ENCODE peak calls at places on chromosomes 7 and 10, in five cellular contexts. One of them, this sample, is unnamed.

GRCh38 chr7:131106681-131107342 is 220.9 kb upstream of the MKLN1 start:
- DNase-seq in RWPE1: peak; percentile 26
- DNase-seq in endothelial cell of umbilical vein: no peak
- DNase-seq in coronary artery: peak; percentile 84
- DNase-seq in foreskin keratinocyte: no peak
- DNase-seq in this sample: no peak

GRCh38 chr10:5565205-5565545 is 40.4 kb downstream of the CALML3 start:
- DNase-seq in endothelial cell of umbilical vein: no peak
- DNase-seq in foreskin keratinocyte: no peak
- DNase-seq in RWPE1: no peak
- DNase-seq in coronary artery: peak; percentile 56
- DNase-seq in this sample: no peak

GRCh38 chr10:24971374-24971773 is 19.0 kb upstream of the PRTFDC1 start:
- DNase-seq in foreskin keratinocyte: no peak
- DNase-seq in coronary artery: no peak
- DNase-seq in RWPE1: no peak
- DNase-seq in endothelial cell of umbilical vein: no peak
- DNase-seq in this sample: no peak

GRCh38 chr10:66783296-66783695 is 142.5 kb upstream of the LRRTM3 start:
- DNase-seq in foreskin keratinocyte: no peak
- DNase-seq in coronary artery: no peak
- DNase-seq in endothelial cell of umbilical vein: no peak
- DNase-seq in RWPE1: no peak
- DNase-seq in this sample: no peak

GRCh38 chr7:98222533-98223195 is 11.4 kb downstream of the BHLHA15 start:
- DNase-seq in foreskin keratinocyte: no peak
- DNase-seq in coronary artery: no peak
- DNase-seq in RWPE1: no peak
- DNase-seq in endothelial cell of umbilical vein: no peak
- DNase-seq in this sample: no peak

GRCh38 chr7:11281953-11282352 is 308.3 kb downstream of the PHF14 start:
- DNase-seq in RWPE1: no peak
- DNase-seq in foreskin keratinocyte: no peak
- DNase-seq in coronary artery: no peak
- DNase-seq in endothelial cell of umbilical vein: no peak
- DNase-seq in this sample: no peak

GRCh38 chr7:17371656-17372524 is 73.4 kb downstream of the AHR start:
- DNase-seq in foreskin keratinocyte: peak; percentile 93
- DNase-seq in RWPE1: peak; percentile 85
- DNase-seq in coronary artery: no peak
- DNase-seq in endothelial cell of umbilical vein: peak; percentile 90
- DNase-seq in this sample: peak; percentile 69

GRCh38 chr10:121841862-121842261 is 86.0 kb downstream of the ATE1 start:
- DNase-seq in endothelial cell of umbilical vein: no peak
- DNase-seq in foreskin keratinocyte: no peak
- DNase-seq in coronary artery: no peak
- DNase-seq in RWPE1: no peak
- DNase-seq in this sample: peak; percentile 33

DNA sequence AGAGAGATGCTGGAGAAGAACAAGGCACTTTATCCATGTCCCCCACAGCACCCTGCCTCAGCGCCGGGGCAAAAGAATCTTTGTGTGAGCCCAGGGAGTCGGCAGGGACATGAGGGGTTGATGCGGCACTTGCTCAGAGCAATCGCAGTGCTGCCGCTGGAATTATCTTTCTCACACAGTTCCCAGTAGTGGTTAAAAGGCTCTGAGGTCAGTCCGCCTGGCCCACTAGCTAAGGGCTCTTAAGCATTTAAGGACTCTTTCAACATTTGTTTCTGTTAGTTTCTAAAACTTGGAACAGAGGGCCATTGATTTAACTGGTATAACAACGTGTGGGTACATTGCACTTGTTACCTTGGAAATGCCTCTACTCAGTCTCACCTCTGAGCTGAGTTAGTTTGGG is 208.0 kb upstream of the C7orf33 start:
- DNase-seq in endothelial cell of umbilical vein: no peak
- DNase-seq in RWPE1: no peak
- DNase-seq in foreskin keratinocyte: no peak
- DNase-seq in coronary artery: no peak
- DNase-seq in this sample: no peak
- H3K27ac ChIP-seq in endothelial cell of umbilical vein: no peak overlapping the region
- H3K27ac ChIP-seq in RWPE1: no peak overlapping the region
- H3K27ac ChIP-seq in foreskin keratinocyte: no peak overlapping the region
- H3K27ac ChIP-seq in coronary artery: no peak overlapping the region
- H3K27ac ChIP-seq in this sample: no peak overlapping the region

GRCh38 chr10:126609566-126609965 is 60.9 kb downstream of the C10orf90 start:
- DNase-seq in foreskin keratinocyte: no peak
- DNase-seq in coronary artery: no peak
- DNase-seq in RWPE1: no peak
- DNase-seq in endothelial cell of umbilical vein: no peak
- DNase-seq in this sample: no peak
- H3K27ac ChIP-seq in foreskin keratinocyte: no peak overlapping the region
- H3K27ac ChIP-seq in coronary artery: no peak overlapping the region
- H3K27ac ChIP-seq in RWPE1: no peak overlapping the region
- H3K27ac ChIP-seq in endothelial cell of umbilical vein: no peak overlapping the region
- H3K27ac ChIP-seq in this sample: no peak overlapping the region

GRCh38 chr7:46054290-46054689 is 133.2 kb upstream of the IGFBP3 start:
- DNase-seq in RWPE1: no peak
- DNase-seq in endothelial cell of umbilical vein: peak; percentile 70
- DNase-seq in foreskin keratinocyte: no peak
- DNase-seq in coronary artery: no peak
- DNase-seq in this sample: no peak
- H3K27ac ChIP-seq in RWPE1: no peak overlapping the region
- H3K27ac ChIP-seq in endothelial cell of umbilical vein: no peak overlapping the region
- H3K27ac ChIP-seq in foreskin keratinocyte: no peak overlapping the region
- H3K27ac ChIP-seq in coronary artery: no peak overlapping the region
- H3K27ac ChIP-seq in this sample: no peak overlapping the region

DNA sequence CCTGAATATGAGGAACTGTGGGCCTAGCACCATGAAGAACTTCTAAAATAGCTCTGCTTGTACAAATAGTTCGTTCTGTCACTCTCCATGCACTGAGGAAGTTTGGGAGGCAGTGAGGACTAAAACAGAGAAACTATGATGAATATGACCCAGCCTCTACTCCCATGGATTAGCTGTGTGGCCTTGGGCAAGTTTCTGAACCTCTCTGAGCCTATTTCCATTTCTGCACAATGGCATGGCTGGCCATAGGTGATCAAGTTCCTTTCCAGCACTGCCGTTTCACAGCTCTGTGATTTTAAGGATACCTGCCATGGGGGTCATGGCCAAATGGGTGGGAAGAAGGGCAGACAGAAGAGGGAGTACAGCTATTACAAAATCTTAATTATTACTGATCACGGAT is 57.6 kb downstream of the SORBS1 start:
- DNase-seq in endothelial cell of umbilical vein: no peak
- DNase-seq in RWPE1: no peak
- DNase-seq in foreskin keratinocyte: no peak
- DNase-seq in coronary artery: no peak
- DNase-seq in this sample: no peak
- H3K27ac ChIP-seq in endothelial cell of umbilical vein: no peak overlapping the region
- H3K27ac ChIP-seq in RWPE1: no peak overlapping the region
- H3K27ac ChIP-seq in foreskin keratinocyte: no peak overlapping the region
- H3K27ac ChIP-seq in coronary artery: peak overlapping the region; percentile 83
- H3K27ac ChIP-seq in this sample: no peak overlapping the region

GRCh38 chr7:100374601-100375000 is 1.3 kb downstream of the PILRA start:
- DNase-seq in endothelial cell of umbilical vein: no peak
- DNase-seq in foreskin keratinocyte: no peak
- DNase-seq in RWPE1: no peak
- DNase-seq in coronary artery: no peak
- DNase-seq in this sample: no peak

GRCh38 chr7:100372256-100372655 is 1.0 kb upstream of the PILRA start:
- DNase-seq in coronary artery: no peak
- DNase-seq in endothelial cell of umbilical vein: no peak
- DNase-seq in foreskin keratinocyte: no peak
- DNase-seq in RWPE1: no peak
- DNase-seq in this sample: no peak

GRCh38 chr7:100371561-100372171 is 1.6 kb upstream of the PILRA start:
- DNase-seq in endothelial cell of umbilical vein: no peak
- DNase-seq in coronary artery: no peak
- DNase-seq in RWPE1: no peak
- DNase-seq in foreskin keratinocyte: no peak
- DNase-seq in this sample: no peak

GRCh38 chr7:100372694-100373093 is 593 bp upstream of the PILRA start:
- DNase-seq in endothelial cell of umbilical vein: no peak
- DNase-seq in foreskin keratinocyte: no peak
- DNase-seq in coronary artery: no peak
- DNase-seq in RWPE1: no peak
- DNase-seq in this sample: no peak

DNA sequence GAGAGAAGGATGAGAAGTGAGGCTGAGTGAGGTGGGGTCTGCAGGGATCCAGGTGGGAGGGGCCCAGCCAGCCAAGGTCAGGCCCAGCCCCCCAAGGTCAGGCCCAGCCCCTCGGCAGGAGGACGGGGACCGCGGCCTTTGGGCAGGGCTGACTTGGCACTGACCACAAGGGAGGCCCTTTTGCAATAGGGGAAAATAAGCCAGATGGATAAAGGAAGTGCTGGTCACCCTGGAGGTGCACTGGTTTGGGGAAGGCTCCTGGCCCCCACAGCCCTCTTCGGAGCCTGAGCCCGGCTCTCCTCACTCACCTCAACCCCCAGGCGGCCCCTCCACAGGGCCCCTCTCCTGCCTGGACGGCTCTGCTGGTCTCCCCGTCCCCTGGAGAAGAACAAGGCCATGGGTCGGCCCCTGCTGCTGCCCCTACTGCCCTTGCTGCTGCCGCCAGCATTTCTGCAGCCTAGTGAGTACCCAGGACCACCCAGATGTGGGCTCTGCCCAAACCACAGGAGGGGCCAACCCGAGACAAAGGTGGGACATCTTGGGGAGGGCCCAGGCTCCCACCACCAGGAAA is at the start of gene PILRA:
- DNase-seq in coronary artery: no peak
- DNase-seq in RWPE1: no peak
- DNase-seq in endothelial cell of umbilical vein: no peak
- DNase-seq in foreskin keratinocyte: no peak
- DNase-seq in this sample: no peak
- H3K27ac ChIP-seq in coronary artery: peak within 1 kb of the TSS; percentile 78
- H3K27ac ChIP-seq in RWPE1: peak within 1 kb of the TSS; percentile 33
- H3K27ac ChIP-seq in endothelial cell of umbilical vein: no peak within 1 kb of the TSS
- H3K27ac ChIP-seq in foreskin keratinocyte: no peak within 1 kb of the TSS
- H3K27ac ChIP-seq in this sample: no peak within 1 kb of the TSS

GRCh38 chr10:77546048-77546447 is 91.6 kb downstream of the KCNMA1 start:
- DNase-seq in endothelial cell of umbilical vein: no peak
- DNase-seq in foreskin keratinocyte: no peak
- DNase-seq in RWPE1: no peak
- DNase-seq in coronary artery: no peak
- DNase-seq in this sample: no peak

GRCh38 chr10:77547651-77548050 is 90.0 kb downstream of the KCNMA1 start:
- DNase-seq in coronary artery: no peak
- DNase-seq in endothelial cell of umbilical vein: no peak
- DNase-seq in RWPE1: no peak
- DNase-seq in foreskin keratinocyte: no peak
- DNase-seq in this sample: no peak

GRCh38 chr10:77550378-77550777 is 87.2 kb downstream of the KCNMA1 start:
- DNase-seq in coronary artery: peak; percentile 87
- DNase-seq in foreskin keratinocyte: no peak
- DNase-seq in endothelial cell of umbilical vein: no peak
- DNase-seq in RWPE1: no peak
- DNase-seq in this sample: no peak

GRCh38 chr10:77548157-77548556 is 89.5 kb downstream of the KCNMA1 start:
- DNase-seq in endothelial cell of umbilical vein: no peak
- DNase-seq in foreskin keratinocyte: no peak
- DNase-seq in RWPE1: no peak
- DNase-seq in coronary artery: no peak
- DNase-seq in this sample: no peak

GRCh38 chr10:77548671-77549070 is 88.9 kb downstream of the KCNMA1 start:
- DNase-seq in foreskin keratinocyte: no peak
- DNase-seq in endothelial cell of umbilical vein: no peak
- DNase-seq in coronary artery: no peak
- DNase-seq in RWPE1: no peak
- DNase-seq in this sample: no peak
- H3K27ac ChIP-seq in foreskin keratinocyte: no peak overlapping the region
- H3K27ac ChIP-seq in endothelial cell of umbilical vein: no peak overlapping the region
- H3K27ac ChIP-seq in coronary artery: peak overlapping the region; percentile 76
- H3K27ac ChIP-seq in RWPE1: peak overlapping the region; percentile 57
- H3K27ac ChIP-seq in this sample: no peak overlapping the region

GRCh38 chr10:80104066-80104926 is 25.8 kb downstream of the TMEM254 start:
- DNase-seq in coronary artery: peak; percentile 78
- DNase-seq in RWPE1: no peak
- DNase-seq in foreskin keratinocyte: peak; percentile 44
- DNase-seq in endothelial cell of umbilical vein: peak; percentile 23
- DNase-seq in this sample: no peak
- H3K27ac ChIP-seq in coronary artery: peak overlapping the region; percentile 79
- H3K27ac ChIP-seq in RWPE1: no peak overlapping the region
- H3K27ac ChIP-seq in foreskin keratinocyte: no peak overlapping the region
- H3K27ac ChIP-seq in endothelial cell of umbilical vein: no peak overlapping the region
- H3K27ac ChIP-seq in this sample: no peak overlapping the region

GRCh38 chr10:131980757-131981428 is 830 bp downstream of the BNIP3 start:
- DNase-seq in foreskin keratinocyte: no peak
- DNase-seq in RWPE1: no peak
- DNase-seq in coronary artery: no peak
- DNase-seq in endothelial cell of umbilical vein: peak; percentile 35
- DNase-seq in this sample: no peak
- H3K27ac ChIP-seq in foreskin keratinocyte: peak overlapping the region; percentile 54
- H3K27ac ChIP-seq in RWPE1: peak overlapping the region; percentile 59
- H3K27ac ChIP-seq in coronary artery: peak overlapping the region; percentile 67
- H3K27ac ChIP-seq in endothelial cell of umbilical vein: peak overlapping the region; percentile 30
- H3K27ac ChIP-seq in this sample: no peak overlapping the region

DNA sequence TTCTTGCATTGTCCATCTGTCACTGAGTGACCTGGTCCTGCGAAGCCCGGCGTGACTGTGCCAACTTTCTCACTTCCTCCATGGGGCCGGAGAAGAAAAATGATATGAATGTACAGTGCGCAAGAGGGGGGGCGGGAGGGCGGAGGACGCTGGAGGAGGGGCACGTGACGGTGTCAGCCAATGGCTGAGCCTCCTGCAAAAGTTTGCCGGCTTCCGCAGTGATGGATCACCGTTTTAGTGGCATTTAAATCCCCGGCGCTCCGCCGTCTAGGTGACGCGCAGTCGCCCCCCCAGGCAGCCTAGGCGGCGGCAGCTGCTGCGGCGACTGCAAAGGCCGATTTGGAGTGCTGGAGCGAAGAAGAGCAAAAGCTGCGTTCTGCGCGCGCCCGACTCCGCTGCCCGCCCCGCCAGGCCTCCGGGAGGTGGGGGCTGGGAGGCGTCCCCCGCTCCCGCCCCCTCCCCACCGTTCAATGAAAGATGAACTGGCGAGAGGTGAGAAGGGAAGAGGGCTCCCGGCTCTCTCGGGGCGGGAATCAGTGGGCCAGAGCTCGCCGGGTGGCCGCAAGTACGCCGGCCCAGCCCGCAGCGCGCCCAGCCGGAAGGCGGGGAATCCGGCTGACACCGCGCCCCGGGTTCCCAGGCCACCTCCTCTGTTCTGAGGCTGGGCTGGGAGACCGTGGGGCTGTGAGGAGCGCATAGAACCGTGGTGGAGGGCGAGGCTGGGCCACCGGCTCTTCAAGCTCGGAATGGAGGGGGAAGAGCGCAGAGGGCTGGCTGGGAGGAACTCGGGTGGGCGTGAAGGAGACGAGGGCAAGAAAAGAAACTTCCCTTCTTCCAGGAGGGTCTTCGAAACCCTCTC is at the start of gene HOXA1:
- DNase-seq in coronary artery: no peak
- DNase-seq in RWPE1: peak; percentile 98
- DNase-seq in foreskin keratinocyte: no peak
- DNase-seq in endothelial cell of umbilical vein: peak; percentile 95
- DNase-seq in this sample: peak; percentile 74
- H3K27ac ChIP-seq in coronary artery: peak within 1 kb of the TSS; percentile 83
- H3K27ac ChIP-seq in RWPE1: peak within 1 kb of the TSS; percentile 95
- H3K27ac ChIP-seq in foreskin keratinocyte: peak within 1 kb of the TSS; percentile 89
- H3K27ac ChIP-seq in endothelial cell of umbilical vein: peak within 1 kb of the TSS; percentile 93
- H3K27ac ChIP-seq in this sample: peak within 1 kb of the TSS; percentile 95

GRCh38 chr10:62249974-62250373 is 18.7 kb downstream of the RTKN2 start:
- DNase-seq in foreskin keratinocyte: no peak
- DNase-seq in RWPE1: no peak
- DNase-seq in endothelial cell of umbilical vein: no peak
- DNase-seq in coronary artery: no peak
- DNase-seq in this sample: no peak
- H3K27ac ChIP-seq in foreskin keratinocyte: peak overlapping the region; percentile 49
- H3K27ac ChIP-seq in RWPE1: no peak overlapping the region
- H3K27ac ChIP-seq in endothelial cell of umbilical vein: no peak overlapping the region
- H3K27ac ChIP-seq in coronary artery: no peak overlapping the region
- H3K27ac ChIP-seq in this sample: peak overlapping the region; percentile 71

This sample was measured in epithelial cell of prostate.